ENCODE peak calls at places on chromosomes 2 and 18, in ten cellular contexts. S is RWPE1, C is left cardiac atrium, U is hypothalamus, O is NCI-H1092, R is SHP77, G is NCI-H1105, X is fibroblast of lung, V is AG08395, N is Peyer's patch. Y is an unnamed sample.
A peak's percentile ranks its signal among the peaks of the same experiment; 100 is the strongest.

GRCh38 chr18:76356666-76357065 is 138.4 kb downstream of the ZNF516 start:
- DNase-seq in S (no peak), C (no peak), U (no peak), O (no peak), R (no peak), G (no peak), X (no peak), V (no peak), N (no peak), Y (no peak)

GRCh38 chr2:5685225-5685624 is 7.0 kb upstream of the SOX11 start:
- DNase-seq in S (no peak), C (no peak), U (no peak), O (no peak), R (no peak), G (peak; percentile 11), X (no peak), V (no peak), N (no peak), Y (no peak)

GRCh38 chr18:37440206-37440605 is 125.4 kb downstream of the CELF4 start:
- DNase-seq in S (no peak), C (no peak), U (peak; percentile 18), O (no peak), R (no peak), G (no peak), X (no peak), V (no peak), N (no peak), Y (no peak)

GRCh38 chr18:49560277-49561126 is 1.4 kb upstream of the LIPG start:
- DNase-seq in S (peak; percentile 4), C (peak; percentile 36), U (no peak), O (peak; percentile 56), R (peak; percentile 5), G (peak; percentile 47), X (peak; percentile 32), V (no peak), N (peak; percentile 47), Y (no peak)

GRCh38 chr2:142710336-142710735 is 167.1 kb upstream of the KYNU start:
- DNase-seq in S (no peak), C (no peak), U (no peak), O (no peak), R (no peak), G (no peak), X (no peak), V (no peak), N (no peak), Y (no peak)

GRCh38 chr2:71453404-71454220 is at the start of gene DYSF:
- DNase-seq in S (peak; percentile 53), C (peak; percentile 72), U (no peak), O (no peak), R (no peak), G (no peak), X (peak; percentile 48), V (peak; percentile 34), N (no peak), Y (no peak)

GRCh38 chr2:11123856-11124759 is 31.2 kb upstream of the SLC66A3 start:
- DNase-seq in S (peak; percentile 59), C (peak; percentile 56), U (peak; percentile 46), O (peak; percentile 25), R (peak; percentile 78), G (peak; percentile 52), X (peak; percentile 27), V (peak; percentile 73), N (peak; percentile 81), Y (peak; percentile 25)

GRCh38 chr2:240929364-240930095 is 23.4 kb downstream of the CROCC2 start:
- DNase-seq in S (no peak), C (peak; percentile 19), U (no peak), O (no peak), R (no peak), G (no peak), X (no peak), V (no peak), N (peak; percentile 25), Y (no peak)

GRCh38 chr2:239005586-239005985 is 157.7 kb downstream of the TWIST2 start:
- DNase-seq in S (no peak), C (no peak), U (no peak), O (no peak), R (no peak), G (no peak), X (no peak), V (no peak), N (no peak), Y (no peak)

GRCh38 chr18:76679877-76680276 is 142.5 kb upstream of the ZNF236 start:
- DNase-seq in S (no peak), C (no peak), U (no peak), O (no peak), R (peak; percentile 74), G (no peak), X (no peak), V (no peak), N (no peak), Y (no peak)

GRCh38 chr2:212364586-212364985 is 174.0 kb downstream of the ERBB4 start:
- DNase-seq in S (no peak), C (no peak), U (no peak), O (no peak), R (no peak), G (no peak), X (peak; percentile 53), V (no peak), N (no peak), Y (no peak)

GRCh38 chr2:211800001-211800400 is 738.6 kb downstream of the ERBB4 start:
- DNase-seq in S (no peak), C (no peak), U (no peak), O (no peak), R (no peak), G (no peak), X (no peak), V (no peak), N (no peak), Y (no peak)

GRCh38 chr2:60519259-60519863 is 34.1 kb downstream of the BCL11A start:
- DNase-seq in S (no peak), C (no peak), U (no peak), O (no peak), R (no peak), G (no peak), X (peak; percentile 92), V (peak; percentile 41), N (no peak), Y (no peak)

GRCh38 chr2:162487816-162488215 is 143.9 kb downstream of the GCA start:
- DNase-seq in S (no peak), C (no peak), U (no peak), O (no peak), R (no peak), G (no peak), X (no peak), V (no peak), N (no peak), Y (no peak)

GRCh38 chr2:181170256-181170655 is 189.9 kb downstream of the UBE2E3 start:
- DNase-seq in S (no peak), C (no peak), U (no peak), O (no peak), R (no peak), G (no peak), X (no peak), V (no peak), N (no peak), Y (no peak)

GRCh38 chr2:131584940-131585339 is 57.3 kb downstream of the CCDC74A start:
- DNase-seq in S (no peak), C (no peak), U (no peak), O (no peak), R (no peak), G (no peak), X (no peak), V (no peak), N (no peak), Y (no peak)

GRCh38 chr2:86675611-86676015 is 44.5 kb upstream of the RMND5A start:
- DNase-seq in S (peak; percentile 16), C (no peak), U (no peak), O (no peak), R (no peak), G (no peak), X (no peak), V (no peak), N (peak; percentile 68), Y (no peak)

GRCh38 chr2:210445116-210445707 is 31.3 kb downstream of the LANCL1 start:
- DNase-seq in S (peak; percentile 31), C (no peak), U (no peak), O (no peak), R (peak; percentile 17), G (no peak), X (peak; percentile 14), V (peak; percentile 37), N (no peak), Y (no peak)

GRCh38 chr2:124666976-124667375 is 641.9 kb downstream of the CNTNAP5 start:
- DNase-seq in S (peak; percentile 1), C (no peak), U (no peak), O (no peak), R (no peak), G (no peak), X (no peak), V (no peak), N (no peak), Y (no peak)

GRCh38 chr18:78920436-78921138 is 59.0 kb upstream of the SALL3 start:
- DNase-seq in S (no peak), C (no peak), U (no peak), O (no peak), R (no peak), G (no peak), X (no peak), V (no peak), N (no peak), Y (no peak)

GRCh38 chr18:3256693-3257626 is 5.0 kb upstream of the MYL12B start:
- DNase-seq in S (no peak), C (no peak), U (no peak), O (no peak), R (no peak), G (no peak), X (peak; percentile 79), V (peak; percentile 27), N (no peak), Y (no peak)

GRCh38 chr18:76927216-76927725 is 104.9 kb downstream of the ZNF236 start:
- DNase-seq in S (no peak), C (no peak), U (no peak), O (no peak), R (no peak), G (no peak), X (no peak), V (no peak), N (no peak), Y (no peak)

Y was measured in NCI-H524 treated with DMSO at 0.1 percent for 48 hours.